ENCODE peak calls at places on chromosome 7, in nine cellular contexts. One of them, this sample, is unnamed.

GRCh38 chr7:55572378-55573233 is at the start of gene VOPP1:
- DNase-seq in lower lobe of right lung: peak
- DNase-seq in fibroblast of mammary gland: peak
- DNase-seq in CD8-positive, alpha-beta T cell: peak
- DNase-seq in skeletal muscle cell: no peak
- DNase-seq in Peyer's patch: peak
- DNase-seq in AG04450: no peak
- DNase-seq in suprapubic skin: peak
- DNase-seq in breast epithelium: no peak
- DNase-seq in this sample: no peak

GRCh38 chr7:116356333-116356965 is 143.1 kb upstream of the CAV2 start:
- DNase-seq in Peyer's patch: no peak
- DNase-seq in CD8-positive, alpha-beta T cell: no peak
- DNase-seq in lower lobe of right lung: no peak
- DNase-seq in breast epithelium: no peak
- DNase-seq in AG04450: no peak
- DNase-seq in fibroblast of mammary gland: no peak
- DNase-seq in suprapubic skin: no peak
- DNase-seq in skeletal muscle cell: no peak
- DNase-seq in this sample: no peak

GRCh38 chr7:37643876-37644275 is 39.7 kb upstream of the GPR141 start:
- DNase-seq in breast epithelium: no peak
- DNase-seq in lower lobe of right lung: no peak
- DNase-seq in skeletal muscle cell: no peak
- DNase-seq in suprapubic skin: no peak
- DNase-seq in CD8-positive, alpha-beta T cell: no peak
- DNase-seq in AG04450: no peak
- DNase-seq in fibroblast of mammary gland: no peak
- DNase-seq in Peyer's patch: no peak
- DNase-seq in this sample: no peak

GRCh38 chr7:74311305-74311744 is 22.1 kb downstream of the CLIP2 start:
- DNase-seq in Peyer's patch: peak
- DNase-seq in lower lobe of right lung: no peak
- DNase-seq in AG04450: no peak
- DNase-seq in breast epithelium: no peak
- DNase-seq in suprapubic skin: no peak
- DNase-seq in fibroblast of mammary gland: peak
- DNase-seq in skeletal muscle cell: no peak
- DNase-seq in CD8-positive, alpha-beta T cell: no peak
- DNase-seq in this sample: no peak

GRCh38 chr7:86644282-86645173 is 819 bp downstream of the GRM3 start:
- DNase-seq in lower lobe of right lung: no peak
- DNase-seq in breast epithelium: no peak
- DNase-seq in suprapubic skin: no peak
- DNase-seq in AG04450: no peak
- DNase-seq in CD8-positive, alpha-beta T cell: no peak
- DNase-seq in Peyer's patch: no peak
- DNase-seq in fibroblast of mammary gland: no peak
- DNase-seq in skeletal muscle cell: no peak
- DNase-seq in this sample: no peak

GRCh38 chr7:101817031-101817929 is at the start of gene CUX1:
- DNase-seq in Peyer's patch: peak
- DNase-seq in fibroblast of mammary gland: no peak
- DNase-seq in AG04450: no peak
- DNase-seq in skeletal muscle cell: no peak
- DNase-seq in CD8-positive, alpha-beta T cell: peak
- DNase-seq in breast epithelium: no peak
- DNase-seq in suprapubic skin: no peak
- DNase-seq in lower lobe of right lung: peak
- DNase-seq in this sample: no peak

GRCh38 chr7:96723622-96724021 is 14.0 kb upstream of the SEM1 start:
- DNase-seq in CD8-positive, alpha-beta T cell: no peak
- DNase-seq in skeletal muscle cell: peak
- DNase-seq in breast epithelium: no peak
- DNase-seq in AG04450: no peak
- DNase-seq in suprapubic skin: no peak
- DNase-seq in fibroblast of mammary gland: peak
- DNase-seq in Peyer's patch: no peak
- DNase-seq in lower lobe of right lung: no peak
- DNase-seq in this sample: no peak

GRCh38 chr7:30740417-30741181 is 11.3 kb upstream of the INMT start:
- DNase-seq in Peyer's patch: peak
- DNase-seq in skeletal muscle cell: no peak
- DNase-seq in CD8-positive, alpha-beta T cell: peak
- DNase-seq in fibroblast of mammary gland: peak
- DNase-seq in suprapubic skin: no peak
- DNase-seq in breast epithelium: peak
- DNase-seq in AG04450: peak
- DNase-seq in lower lobe of right lung: peak
- DNase-seq in this sample: no peak

GRCh38 chr7:125529237-125529636 is 599.6 kb upstream of the POT1 start:
- DNase-seq in fibroblast of mammary gland: no peak
- DNase-seq in CD8-positive, alpha-beta T cell: no peak
- DNase-seq in skeletal muscle cell: no peak
- DNase-seq in Peyer's patch: no peak
- DNase-seq in suprapubic skin: no peak
- DNase-seq in AG04450: no peak
- DNase-seq in breast epithelium: no peak
- DNase-seq in lower lobe of right lung: no peak
- DNase-seq in this sample: peak

GRCh38 chr7:129829677-129830631 is 122.8 kb downstream of the UBE2H start:
- DNase-seq in skeletal muscle cell: no peak
- DNase-seq in CD8-positive, alpha-beta T cell: peak
- DNase-seq in lower lobe of right lung: peak
- DNase-seq in AG04450: peak
- DNase-seq in fibroblast of mammary gland: peak
- DNase-seq in breast epithelium: peak
- DNase-seq in suprapubic skin: peak
- DNase-seq in Peyer's patch: peak
- DNase-seq in this sample: peak

GRCh38 chr7:139995034-139995915 is 67.5 kb downstream of the PARP12 start:
- DNase-seq in fibroblast of mammary gland: peak
- DNase-seq in CD8-positive, alpha-beta T cell: no peak
- DNase-seq in AG04450: peak
- DNase-seq in Peyer's patch: no peak
- DNase-seq in suprapubic skin: no peak
- DNase-seq in skeletal muscle cell: no peak
- DNase-seq in lower lobe of right lung: no peak
- DNase-seq in breast epithelium: no peak
- DNase-seq in this sample: no peak

GRCh38 chr7:105408791-105409410 is 20.2 kb upstream of the SRPK2 start:
- DNase-seq in skeletal muscle cell: no peak
- DNase-seq in AG04450: no peak
- DNase-seq in fibroblast of mammary gland: no peak
- DNase-seq in breast epithelium: no peak
- DNase-seq in lower lobe of right lung: no peak
- DNase-seq in Peyer's patch: no peak
- DNase-seq in suprapubic skin: no peak
- DNase-seq in CD8-positive, alpha-beta T cell: no peak
- DNase-seq in this sample: no peak

GRCh38 chr7:25894902-25895791 is 256.9 kb upstream of the NFE2L3 start:
- DNase-seq in fibroblast of mammary gland: peak
- DNase-seq in AG04450: no peak
- DNase-seq in Peyer's patch: peak
- DNase-seq in suprapubic skin: peak
- DNase-seq in skeletal muscle cell: no peak
- DNase-seq in breast epithelium: peak
- DNase-seq in CD8-positive, alpha-beta T cell: peak
- DNase-seq in lower lobe of right lung: peak
- DNase-seq in this sample: no peak

GRCh38 chr7:154854836-154855235 is 148.1 kb downstream of the PAXIP1 start:
- DNase-seq in breast epithelium: no peak
- DNase-seq in CD8-positive, alpha-beta T cell: no peak
- DNase-seq in lower lobe of right lung: no peak
- DNase-seq in skeletal muscle cell: no peak
- DNase-seq in fibroblast of mammary gland: no peak
- DNase-seq in AG04450: no peak
- DNase-seq in Peyer's patch: peak
- DNase-seq in suprapubic skin: no peak
- DNase-seq in this sample: no peak

GRCh38 chr7:140035400-140036223 is 27.1 kb downstream of the PARP12 start:
- DNase-seq in lower lobe of right lung: no peak
- DNase-seq in suprapubic skin: no peak
- DNase-seq in skeletal muscle cell: peak
- DNase-seq in fibroblast of mammary gland: peak
- DNase-seq in Peyer's patch: no peak
- DNase-seq in CD8-positive, alpha-beta T cell: no peak
- DNase-seq in breast epithelium: no peak
- DNase-seq in AG04450: peak
- DNase-seq in this sample: no peak

GRCh38 chr7:55365103-55365679 is at the start of gene LANCL2:
- DNase-seq in lower lobe of right lung: peak
- DNase-seq in suprapubic skin: peak
- DNase-seq in fibroblast of mammary gland: peak
- DNase-seq in breast epithelium: no peak
- DNase-seq in skeletal muscle cell: no peak
- DNase-seq in AG04450: no peak
- DNase-seq in Peyer's patch: peak
- DNase-seq in CD8-positive, alpha-beta T cell: peak
- DNase-seq in this sample: no peak

DNA sequence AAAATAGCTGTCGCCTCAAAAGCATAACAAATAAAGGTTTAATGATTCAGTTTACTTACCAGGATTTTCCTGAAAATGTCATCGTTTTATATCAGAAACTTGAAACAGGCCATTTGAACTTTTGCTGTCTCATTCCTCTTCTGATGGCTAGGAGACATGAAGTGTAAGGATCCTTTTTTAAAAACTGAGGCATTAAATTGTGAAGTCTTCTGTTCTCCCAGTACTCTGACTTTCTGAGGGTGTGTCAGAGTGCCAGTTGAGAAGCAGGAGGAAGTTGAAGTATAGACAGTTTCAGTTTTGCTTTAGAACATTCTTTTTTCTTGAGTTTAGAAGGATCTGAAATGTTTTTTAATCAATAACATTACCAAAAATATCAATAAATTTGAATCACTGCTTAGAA is at the start of gene SAMD9L:
- DNase-seq in lower lobe of right lung: no peak
- DNase-seq in Peyer's patch: peak
- DNase-seq in breast epithelium: no peak
- DNase-seq in fibroblast of mammary gland: peak
- DNase-seq in skeletal muscle cell: no peak
- DNase-seq in AG04450: no peak
- DNase-seq in CD8-positive, alpha-beta T cell: no peak
- DNase-seq in suprapubic skin: no peak
- DNase-seq in this sample: no peak
- H3K4me3 ChIP-seq in lower lobe of right lung: peak
- H3K4me3 ChIP-seq in Peyer's patch: peak
- H3K4me3 ChIP-seq in breast epithelium: peak
- H3K4me3 ChIP-seq in fibroblast of mammary gland: peak
- H3K4me3 ChIP-seq in skeletal muscle cell: peak
- H3K4me3 ChIP-seq in AG04450: peak
- H3K4me3 ChIP-seq in CD8-positive, alpha-beta T cell: peak
- H3K4me3 ChIP-seq in suprapubic skin: peak
- H3K4me3 ChIP-seq in this sample: peak

GRCh38 chr7:123974326-123974908 is 49.4 kb downstream of the SPAM1 start:
- DNase-seq in skeletal muscle cell: no peak
- DNase-seq in CD8-positive, alpha-beta T cell: no peak
- DNase-seq in AG04450: no peak
- DNase-seq in lower lobe of right lung: no peak
- DNase-seq in breast epithelium: no peak
- DNase-seq in Peyer's patch: no peak
- DNase-seq in fibroblast of mammary gland: no peak
- DNase-seq in suprapubic skin: no peak
- DNase-seq in this sample: no peak
- H3K4me3 ChIP-seq in skeletal muscle cell: no peak
- H3K4me3 ChIP-seq in CD8-positive, alpha-beta T cell: no peak
- H3K4me3 ChIP-seq in AG04450: no peak
- H3K4me3 ChIP-seq in lower lobe of right lung: no peak
- H3K4me3 ChIP-seq in breast epithelium: no peak
- H3K4me3 ChIP-seq in Peyer's patch: no peak
- H3K4me3 ChIP-seq in fibroblast of mammary gland: no peak
- H3K4me3 ChIP-seq in suprapubic skin: no peak
- H3K4me3 ChIP-seq in this sample: no peak

DNA sequence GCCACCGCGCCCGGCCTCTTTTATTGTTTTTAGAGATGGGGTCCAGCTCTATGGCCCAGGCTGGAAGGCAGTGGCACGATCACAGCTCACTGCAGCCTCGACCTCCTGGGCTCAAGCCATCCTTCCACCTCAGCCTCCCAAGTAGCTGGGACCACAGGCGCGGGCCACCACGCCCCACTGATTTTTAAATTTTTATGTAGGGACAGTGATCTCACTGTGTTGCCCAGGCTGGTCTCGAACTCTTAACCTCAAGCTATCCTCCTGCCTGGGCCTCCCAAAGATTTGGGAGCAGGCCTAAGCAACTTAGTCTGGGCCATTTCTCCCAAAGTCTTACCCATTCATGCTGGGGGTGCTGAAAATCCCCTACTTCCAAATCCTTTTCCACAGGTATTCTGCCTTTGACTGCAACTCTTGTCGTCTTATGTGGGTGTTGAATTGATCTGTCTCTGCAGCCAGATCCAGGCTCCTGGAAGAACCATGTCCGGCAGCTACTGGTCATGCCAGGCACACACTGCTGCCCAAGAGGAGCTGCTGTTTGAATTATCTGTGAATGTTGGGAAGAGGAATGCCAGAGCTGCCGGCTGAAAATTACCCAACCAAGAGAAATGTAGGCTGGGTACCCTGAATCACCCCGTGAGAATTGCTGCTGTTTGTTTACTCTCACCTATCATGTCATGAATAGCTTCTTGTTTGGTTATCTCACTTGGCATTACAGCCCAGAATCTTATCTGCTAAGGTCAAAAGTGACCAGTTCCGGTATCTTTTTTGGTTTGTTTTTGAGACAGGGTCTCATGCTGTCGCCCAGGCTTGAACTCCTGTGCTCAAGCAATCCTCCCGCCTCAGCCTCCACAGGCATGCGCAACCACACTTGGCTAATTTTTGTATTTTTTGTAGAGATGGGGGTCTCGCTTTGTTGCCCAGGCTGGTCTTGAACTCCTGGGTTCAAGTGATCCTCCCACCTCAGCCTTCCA is 1.1 kb downstream of the ZDHHC4 start:
- DNase-seq in CD8-positive, alpha-beta T cell: no peak
- DNase-seq in AG04450: no peak
- DNase-seq in suprapubic skin: no peak
- DNase-seq in fibroblast of mammary gland: no peak
- DNase-seq in skeletal muscle cell: no peak
- DNase-seq in Peyer's patch: no peak
- DNase-seq in lower lobe of right lung: no peak
- DNase-seq in breast epithelium: no peak
- DNase-seq in this sample: no peak
- H3K4me3 ChIP-seq in CD8-positive, alpha-beta T cell: no peak
- H3K4me3 ChIP-seq in AG04450: peak
- H3K4me3 ChIP-seq in suprapubic skin: peak
- H3K4me3 ChIP-seq in fibroblast of mammary gland: no peak
- H3K4me3 ChIP-seq in skeletal muscle cell: peak
- H3K4me3 ChIP-seq in Peyer's patch: peak
- H3K4me3 ChIP-seq in lower lobe of right lung: peak
- H3K4me3 ChIP-seq in breast epithelium: peak
- H3K4me3 ChIP-seq in this sample: peak

DNA sequence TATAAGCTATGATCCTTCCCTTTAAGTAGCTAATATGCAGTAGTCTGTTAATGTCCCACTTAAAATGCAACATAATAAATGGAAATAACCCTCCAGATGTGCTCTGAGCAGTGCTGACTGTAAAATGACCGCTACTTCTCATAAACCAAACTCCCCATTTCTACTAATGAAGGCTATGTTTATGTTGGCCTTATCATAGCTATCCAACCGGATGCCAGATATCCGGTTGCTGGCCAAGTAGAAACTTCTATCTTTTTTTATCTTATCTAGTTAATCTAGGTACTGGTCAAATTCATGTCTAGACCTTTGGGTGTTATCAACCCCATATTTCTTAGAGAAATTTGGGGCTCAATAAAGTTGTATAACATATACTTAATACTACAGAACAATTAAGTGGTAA is 56.6 kb downstream of the CHRM2 start:
- DNase-seq in skeletal muscle cell: no peak
- DNase-seq in fibroblast of mammary gland: no peak
- DNase-seq in CD8-positive, alpha-beta T cell: no peak
- DNase-seq in breast epithelium: no peak
- DNase-seq in Peyer's patch: no peak
- DNase-seq in lower lobe of right lung: no peak
- DNase-seq in suprapubic skin: no peak
- DNase-seq in AG04450: no peak
- DNase-seq in this sample: no peak
- H3K4me3 ChIP-seq in skeletal muscle cell: no peak
- H3K4me3 ChIP-seq in fibroblast of mammary gland: no peak
- H3K4me3 ChIP-seq in CD8-positive, alpha-beta T cell: no peak
- H3K4me3 ChIP-seq in breast epithelium: no peak
- H3K4me3 ChIP-seq in Peyer's patch: no peak
- H3K4me3 ChIP-seq in lower lobe of right lung: no peak
- H3K4me3 ChIP-seq in suprapubic skin: no peak
- H3K4me3 ChIP-seq in AG04450: no peak
- H3K4me3 ChIP-seq in this sample: no peak

This sample was measured in epithelial cell of proximal tubule.